ENCODE peak calls at places on chromosomes 12 and 14, in four cellular contexts. V is MM.1S, Q is AG09309, G is heart right ventricle. P is an unnamed sample.

GRCh38 chr12:22527999-22528398 is 16.3 kb downstream of the C2CD5 start:
- DNase-seq in V (no peak), Q (peak; percentile 20), G (no peak), P (no peak)

GRCh38 chr12:26878661-26879119 is 45.7 kb upstream of the ITPR2 start:
- DNase-seq in V (peak; percentile 77), Q (no peak), G (peak; percentile 84), P (no peak)

GRCh38 chr14:68376067-68376810 is 416.6 kb downstream of the ZFP36L1 start:
- DNase-seq in V (no peak), Q (no peak), G (no peak), P (no peak)

GRCh38 chr12:52884526-52885293 is 20.2 kb downstream of the KRT8 start:
- DNase-seq in V (peak; percentile 45), Q (no peak), G (peak; percentile 82), P (no peak)

GRCh38 chr12:66549050-66549389 is 129.9 kb downstream of the GRIP1 start:
- DNase-seq in V (no peak), Q (no peak), G (no peak), P (no peak)

GRCh38 chr12:79826267-79827128 is 108.4 kb downstream of the PPP1R12A start:
- DNase-seq in V (no peak), Q (no peak), G (no peak), P (no peak)

GRCh38 chr12:88579572-88579940 is 715 bp downstream of the KITLG start:
- DNase-seq in V (no peak), Q (no peak), G (peak; percentile 54), P (no peak)

GRCh38 chr14:20757963-20758362 is 10.2 kb upstream of the EDDM3B start:
- DNase-seq in V (no peak), Q (no peak), G (no peak), P (no peak)

GRCh38 chr12:57479376-57480115 is at the start of gene ARHGAP9:
- DNase-seq in V (no peak), Q (no peak), G (no peak), P (no peak)

GRCh38 chr12:108348842-108349241 is 9.7 kb upstream of the CMKLR1 start:
- DNase-seq in V (no peak), Q (no peak), G (no peak), P (no peak)

GRCh38 chr14:69002069-69002468 is 23.0 kb upstream of the ACTN1 start:
- DNase-seq in V (no peak), Q (no peak), G (peak; percentile 20), P (no peak)

GRCh38 chr14:21044106-21044618 is 2.0 kb downstream of the RNASE7 start:
- DNase-seq in V (no peak), Q (no peak), G (peak; percentile 58), P (no peak)

GRCh38 chr12:4443616-4444015 is 2.0 kb downstream of the FGF6 start:
- DNase-seq in V (no peak), Q (no peak), G (no peak), P (no peak)

GRCh38 chr14:68596701-68597100 is 196.2 kb downstream of the ZFP36L1 start:
- DNase-seq in V (no peak), Q (no peak), G (no peak), P (no peak)

GRCh38 chr14:75047506-75047905 is 3.8 kb downstream of the MLH3 start:
- DNase-seq in V (no peak), Q (no peak), G (no peak), P (no peak)

GRCh38 chr14:35050652-35051051 is 4.6 kb downstream of the FAM177A1 start:
- DNase-seq in V (no peak), Q (no peak), G (no peak), P (no peak)

GRCh38 chr12:67239061-67239460 is 30.1 kb upstream of the CAND1 start:
- DNase-seq in V (no peak), Q (no peak), G (no peak), P (no peak)

GRCh38 chr14:61322011-61322798 is 826 bp downstream of the PRKCH start:
- DNase-seq in V (no peak), Q (no peak), G (peak; percentile 57), P (no peak)

GRCh38 chr12:53645191-53645590 is 19.0 kb upstream of the ATF7 start:
- DNase-seq in V (no peak), Q (no peak), G (no peak), P (no peak)

GRCh38 chr14:63473194-63473788 is 69.9 kb downstream of the PPP2R5E start:
- DNase-seq in V (no peak), Q (no peak), G (no peak), P (no peak)

GRCh38 chr12:125183187-125184067 is 118.2 kb downstream of the AACS start:
- DNase-seq in V (peak; percentile 54), Q (peak; percentile 47), G (peak; percentile 78), P (peak; percentile 24)

GRCh38 chr12:1811281-1811947 is 9.0 kb upstream of the LRTM2 start:
- DNase-seq in V (no peak), Q (no peak), G (no peak), P (no peak)

GRCh38 chr12:112096667-112097066 is 11.9 kb downstream of the NAA25 start:
- DNase-seq in V (no peak), Q (no peak), G (no peak), P (no peak)
- H3K4me3 ChIP-seq in V (no peak overlapping the region), Q (no peak overlapping the region), G (no peak overlapping the region), P (no peak overlapping the region)

GRCh38 chr12:5787828-5788227 is 157.2 kb downstream of the ANO2 start:
- DNase-seq in V (no peak), Q (no peak), G (no peak), P (no peak)
- H3K4me3 ChIP-seq in V (no peak overlapping the region), Q (no peak overlapping the region), G (no peak overlapping the region), P (no peak overlapping the region)

GRCh38 chr12:110858848-110859247 is 12.1 kb downstream of the CCDC63 start:
- DNase-seq in V (no peak), Q (no peak), G (no peak), P (no peak)

GRCh38 chr12:110862331-110862730 is 15.5 kb downstream of the CCDC63 start:
- DNase-seq in V (no peak), Q (no peak), G (no peak), P (no peak)

GRCh38 chr12:110863161-110863560 is 16.4 kb downstream of the CCDC63 start:
- DNase-seq in V (no peak), Q (no peak), G (no peak), P (no peak)

GRCh38 chr12:110861729-110862128 is 14.9 kb downstream of the CCDC63 start:
- DNase-seq in V (no peak), Q (no peak), G (no peak), P (no peak)

DNA sequence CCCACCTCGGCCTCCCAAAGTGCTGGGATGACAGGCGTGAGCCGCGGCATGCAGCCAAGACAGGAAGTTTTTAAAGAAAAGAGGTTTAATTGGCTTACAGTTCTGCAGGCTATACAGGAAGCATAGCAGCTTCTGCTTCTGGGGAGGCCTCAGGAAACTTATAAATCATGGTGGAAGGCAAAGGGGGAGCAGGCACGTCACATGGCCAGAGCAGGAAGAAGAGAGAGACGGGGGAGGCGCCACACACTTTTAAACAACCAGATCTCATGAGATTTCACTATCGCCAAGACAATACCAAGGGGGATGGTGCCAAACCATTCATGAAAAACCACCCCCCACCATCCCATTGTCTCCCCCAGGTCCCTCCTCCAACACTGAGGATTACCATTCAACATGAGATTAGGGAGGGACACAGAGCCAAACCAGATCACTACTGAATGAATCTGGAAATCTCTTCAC is 14.1 kb downstream of the CCDC63 start:
- DNase-seq in V (no peak), Q (no peak), G (no peak), P (no peak)
- H3K4me3 ChIP-seq in V (no peak overlapping the region), Q (no peak overlapping the region), G (no peak overlapping the region), P (no peak overlapping the region)

DNA sequence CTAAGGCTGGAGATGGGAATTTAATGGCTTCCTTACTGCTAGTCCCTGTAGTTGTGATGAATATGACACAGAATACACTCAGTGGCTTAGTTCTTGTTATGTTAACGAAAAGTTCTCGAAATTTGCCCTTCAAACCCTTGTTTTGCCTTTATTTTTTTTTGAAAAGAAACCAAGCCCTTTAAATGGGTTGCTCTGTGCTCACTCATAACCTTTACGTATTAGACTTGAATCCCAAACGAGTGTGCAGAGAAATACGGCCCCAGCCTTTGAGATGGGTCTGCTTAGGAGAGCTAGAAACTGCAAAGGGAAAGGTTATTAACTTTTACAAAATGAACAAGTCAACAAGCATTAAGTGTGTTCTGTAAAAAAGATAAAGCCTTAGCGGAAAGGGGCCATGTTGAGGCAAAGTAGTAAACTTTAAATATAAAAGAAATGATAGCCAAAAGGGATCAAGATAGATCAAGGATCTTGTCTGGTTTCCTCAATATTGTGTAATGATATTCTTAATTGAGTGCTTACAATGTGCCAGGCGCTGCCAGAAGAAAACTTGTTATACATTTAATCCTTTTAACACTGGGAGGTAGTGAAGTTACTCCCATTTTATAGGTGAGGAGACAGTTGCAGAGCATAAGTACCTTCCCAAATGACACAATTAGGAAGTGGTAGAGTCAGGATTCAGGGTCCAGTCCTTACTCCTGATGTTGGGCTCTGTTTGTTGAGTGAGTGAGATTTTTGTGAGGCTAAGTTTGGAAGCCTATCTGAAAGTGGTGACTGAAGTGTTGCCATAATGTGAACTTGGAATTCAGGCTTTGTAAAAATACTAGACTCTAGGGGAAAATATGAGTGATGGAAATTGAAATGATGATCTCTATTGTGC is 1.9 kb downstream of the NUDT4 start:
- DNase-seq in V (peak; percentile 23), Q (no peak), G (no peak), P (no peak)
- H3K4me3 ChIP-seq in V (peak overlapping the region; percentile 77), Q (peak overlapping the region; percentile 80), G (peak overlapping the region; percentile 82), P (peak overlapping the region; percentile 64)

DNA sequence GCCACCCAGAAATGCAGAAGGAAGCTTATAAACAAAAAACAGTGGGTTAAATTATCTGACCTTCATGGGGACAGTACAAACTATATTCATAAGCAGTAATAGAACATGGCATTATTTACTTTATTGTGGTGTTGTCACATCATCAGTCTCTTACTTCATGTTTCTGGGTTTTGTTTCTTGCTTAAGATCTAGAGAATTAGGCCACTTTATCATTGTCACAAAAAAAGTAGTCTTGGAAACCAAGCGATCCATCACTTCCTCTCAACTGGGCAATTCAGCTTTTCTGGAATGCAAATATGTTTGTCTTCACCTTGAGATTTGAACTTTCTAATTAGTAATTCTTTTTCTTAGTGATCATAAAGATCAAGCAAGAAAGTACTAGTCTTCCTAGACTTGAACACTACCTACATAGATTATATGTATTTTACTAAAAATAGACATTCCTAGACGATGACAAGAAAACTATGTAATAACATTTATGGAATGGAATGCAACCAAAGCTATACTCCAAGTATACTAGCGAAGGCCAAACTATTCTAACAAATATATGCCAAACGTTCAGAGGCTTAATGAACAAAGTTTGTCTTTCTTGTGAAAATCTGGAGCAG is 363.4 kb downstream of the DAD1 start:
- DNase-seq in V (no peak), Q (no peak), G (no peak), P (no peak)
- H3K4me3 ChIP-seq in V (no peak overlapping the region), Q (no peak overlapping the region), G (no peak overlapping the region), P (no peak overlapping the region)

DNA sequence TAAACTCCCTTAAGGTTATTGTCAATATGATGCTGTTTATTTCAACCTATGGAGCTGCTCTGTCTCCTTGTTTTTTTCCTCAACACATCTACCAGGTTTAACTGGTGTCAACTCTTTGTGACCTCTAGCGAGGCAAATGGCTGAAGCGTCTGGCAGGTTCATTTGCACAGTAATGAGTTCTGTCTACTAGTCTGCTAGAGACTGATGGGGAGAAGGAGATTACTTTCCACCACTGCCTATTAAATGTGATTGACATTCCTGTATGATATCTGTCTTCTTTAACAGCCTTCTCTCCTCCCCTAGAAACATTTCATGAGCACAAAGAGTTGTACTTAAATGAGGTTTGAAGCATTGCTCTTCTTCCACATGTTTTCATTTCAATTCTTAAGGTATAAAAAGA is 253.7 kb downstream of the SLC6A15 start:
- DNase-seq in V (no peak), Q (no peak), G (no peak), P (no peak)
- H3K4me3 ChIP-seq in V (no peak overlapping the region), Q (no peak overlapping the region), G (no peak overlapping the region), P (no peak overlapping the region)